ENCODE peak calls at places on chromosomes 1 and 21, in ten cellular contexts. D, R, O, I, N, Y, Z, H, G and C are unnamed samples. For H3K9me3, the result is how much of the 10 kb centered on the place peaks cover.

GRCh38 chr1:101567582-101568189 is 330.9 kb downstream of the S1PR1 start:
- DNase-seq in O (peak), R (peak), I (peak), Y (peak), H (no peak), N (no peak), Z (peak), G (peak), D (peak), C (no peak)

GRCh38 chr1:51607676-51608075 is 9.2 kb upstream of the OSBPL9 start:
- DNase-seq in I (no peak), Z (no peak), N (no peak), H (no peak), D (no peak), Y (no peak), O (peak), G (no peak), R (no peak), C (no peak)

GRCh38 chr1:12161324-12161661 is 5.5 kb upstream of the TNFRSF1B start:
- DNase-seq in G (no peak), H (no peak), Y (no peak), O (no peak), R (no peak), D (no peak), I (no peak), Z (no peak), N (no peak), C (no peak)

GRCh38 chr1:36062321-36062720 is 21.6 kb upstream of the TEKT2 start:
- DNase-seq in I (no peak), G (no peak), O (no peak), H (no peak), Y (no peak), D (no peak), N (no peak), R (no peak), Z (no peak), C (no peak)

GRCh38 chr1:110233861-110234260 is 23.7 kb downstream of the KCNC4 start:
- DNase-seq in D (no peak), H (no peak), Z (no peak), R (no peak), O (no peak), I (no peak), N (no peak), G (no peak), Y (no peak), C (no peak)

GRCh38 chr1:181812211-181812610 is 249.3 kb downstream of the ZNF648 start:
- DNase-seq in Z (no peak), R (no peak), O (no peak), I (no peak), N (no peak), G (no peak), D (peak), Y (no peak), H (no peak), C (no peak)

GRCh38 chr1:204583909-204584632 is 67.9 kb downstream of the MDM4 start:
- DNase-seq in O (peak), R (peak), N (no peak), G (no peak), Y (no peak), Z (no peak), H (peak), D (no peak), I (no peak), C (no peak)

GRCh38 chr1:6483010-6483760 is 8.3 kb downstream of the PLEKHG5 start:
- DNase-seq in H (no peak), D (no peak), Y (no peak), Z (no peak), G (no peak), R (peak), O (no peak), N (no peak), I (no peak), C (no peak)

GRCh38 chr1:204670152-204670927 is 15.2 kb downstream of the LRRN2 start:
- DNase-seq in N (no peak), Z (no peak), Y (no peak), H (no peak), D (peak), G (no peak), I (no peak), R (no peak), O (no peak), C (no peak)

DNA sequence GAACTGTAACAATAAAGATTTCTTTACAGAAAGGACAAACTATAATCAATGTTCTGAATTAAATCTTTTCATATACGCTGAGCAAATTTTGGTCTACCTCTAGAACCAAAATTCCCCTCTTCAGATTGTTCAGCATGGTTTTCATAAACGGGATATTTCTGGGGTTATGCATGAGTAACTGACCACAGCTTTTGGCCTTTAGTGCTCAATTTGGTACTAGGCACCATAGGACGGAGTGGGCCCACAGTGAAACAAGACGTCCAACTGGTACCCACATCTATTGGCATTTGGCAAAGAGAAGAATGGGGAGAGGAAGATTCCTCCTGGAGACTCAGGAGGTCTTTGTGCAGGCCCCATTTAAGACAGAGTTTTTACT is 184.5 kb downstream of the TGFBR3 start:
- DNase-seq in R (no peak), I (no peak), Y (no peak), H (no peak), D (peak), Z (no peak), G (no peak), N (no peak), O (no peak), C (no peak)
- H3K27ac ChIP-seq in R (peak), I (peak), Y (no peak), H (no peak), D (peak), Z (no peak), G (no peak), N (no peak), O (no peak), C (no peak)

DNA sequence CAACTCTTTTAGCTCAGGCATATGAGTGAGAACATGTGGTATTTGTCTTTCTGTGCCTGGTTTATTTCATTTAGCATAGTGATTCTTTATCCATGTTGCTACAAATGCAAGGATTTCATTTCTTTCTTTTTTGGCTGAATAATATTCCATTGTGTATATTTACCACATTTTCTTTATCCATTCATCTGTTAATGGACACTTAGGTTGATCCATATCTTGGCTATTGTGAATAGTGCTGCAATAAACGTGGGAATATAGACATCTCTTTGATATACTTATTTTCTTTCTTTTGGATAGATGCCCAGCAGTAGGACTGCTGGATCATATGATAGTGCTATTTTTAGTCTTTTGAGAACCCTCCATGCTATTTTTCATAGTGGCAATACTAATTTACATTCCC is 30.8 kb downstream of the ASB17 start:
- DNase-seq in H (no peak), N (no peak), D (no peak), O (no peak), R (no peak), Z (no peak), G (no peak), I (no peak), Y (no peak), C (no peak)
- H3K9me3 ChIP-seq in H (under half), N (under half), D (under half), O (under half), R (under half), Z (under half), G (under half), I (under half), Y (under half), C (under half)

DNA sequence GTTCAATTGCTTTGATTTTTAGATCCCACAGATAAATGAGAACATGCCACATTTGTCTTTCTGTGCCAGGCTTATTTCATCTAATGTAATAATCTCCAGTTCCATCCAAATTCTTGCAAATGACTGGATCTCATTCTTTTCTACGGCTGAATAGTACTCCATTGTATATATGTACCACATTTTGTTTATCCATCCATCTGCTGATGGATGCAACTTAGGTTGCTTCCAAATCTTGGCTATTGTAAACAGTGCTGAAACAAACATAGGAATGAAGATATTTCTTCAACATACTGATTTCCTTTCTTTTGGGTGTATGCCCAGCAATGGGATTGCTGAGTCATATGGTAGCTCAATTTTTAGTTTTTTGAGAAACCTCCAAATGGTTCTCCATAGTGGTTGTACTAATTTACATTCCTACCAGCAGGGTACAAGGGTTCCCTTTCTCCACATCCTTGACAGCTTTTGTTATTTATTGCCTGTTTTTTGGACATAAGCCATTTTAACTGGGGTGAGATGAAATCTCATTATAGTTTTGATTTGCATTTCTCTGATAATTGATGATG is 344.4 kb downstream of the KCTD3 start:
- DNase-seq in H (no peak), Z (no peak), I (no peak), O (no peak), R (no peak), Y (no peak), N (no peak), D (peak), G (no peak), C (no peak)
- TF ChIP-seq CTCF in H (no peak), Z (no peak), I (no peak), O (no peak), R (no peak), Y (no peak), N (no peak), D (no peak), G (no peak), C (peak)

GRCh38 chr21:17802568-17802967 is 16.6 kb downstream of the C21orf91 start:
- DNase-seq in O (no peak), R (no peak), I (no peak), Z (no peak), Y (no peak), N (no peak), G (no peak), D (peak), H (no peak), C (peak)
- H3K27ac ChIP-seq in O (no peak), R (no peak), I (no peak), Z (no peak), Y (no peak), N (no peak), G (no peak), D (no peak), H (no peak), C (no peak)